ENCODE peak calls at places on chromosomes 4 and X, in ten cellular contexts. One of them, this sample, is unnamed.

GRCh38 chrX:150363561-150364346 is 637 bp downstream of the MAMLD1 start:
- DNase-seq in heart left ventricle: peak; percentile 25
- DNase-seq in HCT116: no peak
- DNase-seq in Peyer's patch: no peak
- DNase-seq in uterus: peak; percentile 27
- DNase-seq in adrenal gland: peak; percentile 51
- DNase-seq in stomach: no peak
- DNase-seq in body of pancreas: peak; percentile 48
- DNase-seq in transverse colon: peak; percentile 14
- DNase-seq in A549: peak; percentile 61
- DNase-seq in this sample: no peak

GRCh38 chr4:24248674-24249644 is 335.4 kb downstream of the DHX15 start:
- DNase-seq in Peyer's patch: no peak
- DNase-seq in transverse colon: no peak
- DNase-seq in stomach: no peak
- DNase-seq in heart left ventricle: peak; percentile 49
- DNase-seq in HCT116: no peak
- DNase-seq in uterus: no peak
- DNase-seq in A549: no peak
- DNase-seq in body of pancreas: no peak
- DNase-seq in adrenal gland: no peak
- DNase-seq in this sample: no peak

GRCh38 chr4:3484057-3484973 is 21.2 kb downstream of the DOK7 start:
- DNase-seq in A549: peak; percentile 60
- DNase-seq in heart left ventricle: peak; percentile 80
- DNase-seq in Peyer's patch: peak; percentile 79
- DNase-seq in transverse colon: peak; percentile 44
- DNase-seq in stomach: peak; percentile 81
- DNase-seq in uterus: no peak
- DNase-seq in HCT116: peak; percentile 7
- DNase-seq in body of pancreas: peak; percentile 50
- DNase-seq in adrenal gland: no peak
- DNase-seq in this sample: no peak

GRCh38 chr4:84639143-84639542 is 56.2 kb downstream of the CDS1 start:
- DNase-seq in heart left ventricle: no peak
- DNase-seq in stomach: no peak
- DNase-seq in HCT116: no peak
- DNase-seq in uterus: no peak
- DNase-seq in transverse colon: no peak
- DNase-seq in Peyer's patch: no peak
- DNase-seq in adrenal gland: no peak
- DNase-seq in A549: no peak
- DNase-seq in body of pancreas: no peak
- DNase-seq in this sample: no peak

GRCh38 chr4:71209161-71209560 is 129.7 kb upstream of the SLC4A4 start:
- DNase-seq in Peyer's patch: no peak
- DNase-seq in A549: peak; percentile 5
- DNase-seq in HCT116: no peak
- DNase-seq in transverse colon: no peak
- DNase-seq in adrenal gland: no peak
- DNase-seq in stomach: no peak
- DNase-seq in uterus: no peak
- DNase-seq in heart left ventricle: no peak
- DNase-seq in body of pancreas: no peak
- DNase-seq in this sample: no peak

GRCh38 chr4:136713140-136713539 is 819.2 kb downstream of the PCDH18 start:
- DNase-seq in uterus: no peak
- DNase-seq in adrenal gland: no peak
- DNase-seq in body of pancreas: no peak
- DNase-seq in A549: no peak
- DNase-seq in HCT116: no peak
- DNase-seq in heart left ventricle: no peak
- DNase-seq in transverse colon: no peak
- DNase-seq in Peyer's patch: no peak
- DNase-seq in stomach: no peak
- DNase-seq in this sample: no peak

GRCh38 chr4:172962564-172963353 is 205.9 kb upstream of the GALNT7 start:
- DNase-seq in transverse colon: peak; percentile 67
- DNase-seq in adrenal gland: no peak
- DNase-seq in Peyer's patch: no peak
- DNase-seq in stomach: peak; percentile 68
- DNase-seq in body of pancreas: peak; percentile 61
- DNase-seq in heart left ventricle: no peak
- DNase-seq in uterus: peak; percentile 41
- DNase-seq in HCT116: no peak
- DNase-seq in A549: peak; percentile 78
- DNase-seq in this sample: no peak

GRCh38 chrX:133776072-133776471 is 209.3 kb downstream of the GPC3 start:
- DNase-seq in transverse colon: peak; percentile 9
- DNase-seq in stomach: peak; percentile 27
- DNase-seq in body of pancreas: peak; percentile 15
- DNase-seq in heart left ventricle: no peak
- DNase-seq in adrenal gland: peak; percentile 14
- DNase-seq in Peyer's patch: no peak
- DNase-seq in HCT116: no peak
- DNase-seq in A549: peak; percentile 1
- DNase-seq in uterus: no peak
- DNase-seq in this sample: no peak

GRCh38 chr4:4985844-4986243 is 33.4 kb downstream of the CYTL1 start:
- DNase-seq in stomach: no peak
- DNase-seq in Peyer's patch: no peak
- DNase-seq in heart left ventricle: no peak
- DNase-seq in HCT116: no peak
- DNase-seq in adrenal gland: no peak
- DNase-seq in A549: peak; percentile 47
- DNase-seq in uterus: no peak
- DNase-seq in transverse colon: no peak
- DNase-seq in body of pancreas: no peak
- DNase-seq in this sample: no peak

GRCh38 chr4:26226978-26227377 is 93.8 kb upstream of the RBPJ start:
- DNase-seq in Peyer's patch: no peak
- DNase-seq in HCT116: no peak
- DNase-seq in body of pancreas: no peak
- DNase-seq in uterus: no peak
- DNase-seq in A549: no peak
- DNase-seq in adrenal gland: no peak
- DNase-seq in transverse colon: no peak
- DNase-seq in heart left ventricle: no peak
- DNase-seq in stomach: no peak
- DNase-seq in this sample: no peak

GRCh38 chrX:93538575-93538974 is 134.8 kb downstream of the NAP1L3 start:
- DNase-seq in stomach: no peak
- DNase-seq in body of pancreas: no peak
- DNase-seq in adrenal gland: no peak
- DNase-seq in transverse colon: no peak
- DNase-seq in A549: no peak
- DNase-seq in Peyer's patch: no peak
- DNase-seq in heart left ventricle: no peak
- DNase-seq in uterus: no peak
- DNase-seq in HCT116: no peak
- DNase-seq in this sample: no peak

GRCh38 chr4:36420111-36420679 is 138.8 kb downstream of the DTHD1 start:
- DNase-seq in uterus: no peak
- DNase-seq in body of pancreas: no peak
- DNase-seq in Peyer's patch: no peak
- DNase-seq in adrenal gland: no peak
- DNase-seq in A549: no peak
- DNase-seq in heart left ventricle: no peak
- DNase-seq in transverse colon: no peak
- DNase-seq in stomach: no peak
- DNase-seq in HCT116: no peak
- DNase-seq in this sample: no peak

GRCh38 chrX:112545051-112545450 is 134.7 kb downstream of the LHFPL1 start:
- DNase-seq in uterus: no peak
- DNase-seq in adrenal gland: no peak
- DNase-seq in transverse colon: no peak
- DNase-seq in Peyer's patch: no peak
- DNase-seq in HCT116: no peak
- DNase-seq in A549: no peak
- DNase-seq in stomach: no peak
- DNase-seq in body of pancreas: no peak
- DNase-seq in heart left ventricle: no peak
- DNase-seq in this sample: no peak

GRCh38 chr4:148425327-148426110 is 16.7 kb downstream of the NR3C2 start:
- DNase-seq in body of pancreas: no peak
- DNase-seq in transverse colon: no peak
- DNase-seq in adrenal gland: no peak
- DNase-seq in HCT116: no peak
- DNase-seq in heart left ventricle: no peak
- DNase-seq in uterus: no peak
- DNase-seq in Peyer's patch: no peak
- DNase-seq in A549: no peak
- DNase-seq in stomach: no peak
- DNase-seq in this sample: no peak

GRCh38 chr4:92847046-92847445 is 543.3 kb downstream of the GRID2 start:
- DNase-seq in A549: no peak
- DNase-seq in heart left ventricle: no peak
- DNase-seq in transverse colon: no peak
- DNase-seq in HCT116: no peak
- DNase-seq in stomach: no peak
- DNase-seq in uterus: no peak
- DNase-seq in adrenal gland: no peak
- DNase-seq in body of pancreas: no peak
- DNase-seq in Peyer's patch: no peak
- DNase-seq in this sample: no peak

GRCh38 chr4:98352403-98352802 is 91.2 kb downstream of the RAP1GDS1 start:
- DNase-seq in body of pancreas: no peak
- DNase-seq in Peyer's patch: no peak
- DNase-seq in transverse colon: no peak
- DNase-seq in adrenal gland: no peak
- DNase-seq in HCT116: no peak
- DNase-seq in stomach: no peak
- DNase-seq in uterus: no peak
- DNase-seq in A549: no peak
- DNase-seq in heart left ventricle: no peak
- DNase-seq in this sample: no peak

GRCh38 chrX:72048515-72049455 is 82.9 kb downstream of the RTL5 start:
- DNase-seq in transverse colon: peak; percentile 31
- DNase-seq in A549: peak; percentile 21
- DNase-seq in stomach: no peak
- DNase-seq in heart left ventricle: no peak
- DNase-seq in adrenal gland: no peak
- DNase-seq in Peyer's patch: no peak
- DNase-seq in body of pancreas: no peak
- DNase-seq in uterus: no peak
- DNase-seq in HCT116: no peak
- DNase-seq in this sample: no peak

GRCh38 chr4:94833394-94833793 is 75.6 kb downstream of the BMPR1B start:
- DNase-seq in stomach: no peak
- DNase-seq in A549: no peak
- DNase-seq in transverse colon: no peak
- DNase-seq in Peyer's patch: no peak
- DNase-seq in body of pancreas: no peak
- DNase-seq in HCT116: no peak
- DNase-seq in adrenal gland: no peak
- DNase-seq in heart left ventricle: no peak
- DNase-seq in uterus: no peak
- DNase-seq in this sample: no peak

DNA sequence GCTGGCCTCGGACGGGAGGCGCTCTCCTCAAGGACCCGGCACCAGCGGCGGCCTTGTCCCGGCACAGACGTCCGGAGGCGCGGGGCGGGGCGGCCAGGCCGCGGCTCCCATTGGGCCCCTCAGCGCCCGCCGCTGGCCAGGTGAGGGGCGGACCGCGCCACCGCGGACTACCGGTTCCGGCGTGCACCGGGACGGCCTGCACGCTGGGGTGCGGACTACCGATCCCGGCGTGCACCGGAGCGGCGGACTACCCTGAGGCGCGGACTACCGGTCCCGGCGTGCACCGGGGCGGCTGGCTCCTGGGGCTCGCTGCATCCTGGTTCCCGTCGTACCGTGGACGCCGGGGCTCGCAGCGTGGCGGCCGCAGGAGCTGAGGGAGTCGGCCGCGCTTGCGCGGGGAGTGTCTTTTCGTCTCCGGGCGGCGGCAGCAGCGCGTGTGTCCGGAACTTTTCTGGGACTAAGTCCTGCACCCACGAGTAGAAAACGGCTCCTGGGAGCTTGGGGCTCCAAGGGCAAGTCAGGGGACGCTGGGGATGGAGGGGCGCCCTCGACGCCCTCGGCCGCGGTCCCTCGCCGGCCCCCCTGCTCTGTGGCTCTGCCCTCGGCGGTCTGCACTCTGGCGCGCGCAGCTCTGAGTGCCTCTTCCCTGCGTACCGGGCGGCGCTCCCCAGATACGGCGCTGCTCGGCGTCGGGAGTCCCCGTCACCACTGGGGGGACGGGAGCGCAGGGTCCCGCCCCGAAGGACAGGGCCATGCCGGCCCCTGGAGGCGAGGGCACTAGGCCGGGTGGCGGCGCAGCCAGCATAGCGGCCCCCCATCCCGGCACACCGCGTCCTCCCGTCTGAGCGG is at the start of gene LETM1:
- DNase-seq in body of pancreas: peak; percentile 97
- DNase-seq in adrenal gland: peak; percentile 96
- DNase-seq in A549: peak; percentile 94
- DNase-seq in stomach: peak; percentile 96
- DNase-seq in uterus: peak; percentile 95
- DNase-seq in Peyer's patch: peak; percentile 95
- DNase-seq in HCT116: peak; percentile 85
- DNase-seq in heart left ventricle: peak; percentile 96
- DNase-seq in transverse colon: peak; percentile 98
- DNase-seq in this sample: peak; percentile 96
- H3K27ac ChIP-seq in body of pancreas: peak within 1 kb of the TSS; percentile 66
- H3K27ac ChIP-seq in adrenal gland: no peak within 1 kb of the TSS
- H3K27ac ChIP-seq in A549: peak within 1 kb of the TSS; percentile 97
- H3K27ac ChIP-seq in stomach: peak within 1 kb of the TSS; percentile 89
- H3K27ac ChIP-seq in uterus: peak within 1 kb of the TSS; percentile 86
- H3K27ac ChIP-seq in Peyer's patch: peak within 1 kb of the TSS; percentile 86
- H3K27ac ChIP-seq in HCT116: peak within 1 kb of the TSS; percentile 96
- H3K27ac ChIP-seq in heart left ventricle: peak within 1 kb of the TSS; percentile 87
- H3K27ac ChIP-seq in transverse colon: peak within 1 kb of the TSS; percentile 91
- H3K27ac ChIP-seq in this sample: peak within 1 kb of the TSS; percentile 93

GRCh38 chr4:75514949-75515612 is 808 bp downstream of the THAP6 start:
- DNase-seq in transverse colon: no peak
- DNase-seq in A549: no peak
- DNase-seq in uterus: no peak
- DNase-seq in HCT116: no peak
- DNase-seq in body of pancreas: no peak
- DNase-seq in adrenal gland: no peak
- DNase-seq in heart left ventricle: no peak
- DNase-seq in stomach: no peak
- DNase-seq in Peyer's patch: no peak
- DNase-seq in this sample: no peak
- H3K4me1 ChIP-seq in transverse colon: peaks cover 48% of the 10 kb centered on the region
- H3K4me1 ChIP-seq in A549: peaks cover 21% of the 10 kb centered on the region
- H3K4me1 ChIP-seq in uterus: no peaks in the 10 kb centered on the region
- H3K4me1 ChIP-seq in HCT116: peaks cover 8% of the 10 kb centered on the region
- H3K4me1 ChIP-seq in body of pancreas: peaks cover 26% of the 10 kb centered on the region
- H3K4me1 ChIP-seq in adrenal gland: peaks cover 27% of the 10 kb centered on the region
- H3K4me1 ChIP-seq in heart left ventricle: peaks cover 43% of the 10 kb centered on the region
- H3K4me1 ChIP-seq in stomach: peaks cover 36% of the 10 kb centered on the region
- H3K4me1 ChIP-seq in Peyer's patch: peaks cover 5% of the 10 kb centered on the region
- H3K4me1 ChIP-seq in this sample: peaks cover 50% of the 10 kb centered on the region

GRCh38 chrX:139530550-139530949 is at the start of gene F9:
- DNase-seq in body of pancreas: no peak
- DNase-seq in stomach: no peak
- DNase-seq in HCT116: no peak
- DNase-seq in uterus: no peak
- DNase-seq in A549: no peak
- DNase-seq in heart left ventricle: no peak
- DNase-seq in adrenal gland: no peak
- DNase-seq in Peyer's patch: no peak
- DNase-seq in transverse colon: no peak
- DNase-seq in this sample: no peak
- TF ChIP-seq POLR2A in body of pancreas: no peak
- TF ChIP-seq POLR2A in stomach: no peak
- TF ChIP-seq POLR2A in HCT116: no peak
- TF ChIP-seq POLR2A in uterus: no peak
- TF ChIP-seq POLR2A in A549: no peak
- TF ChIP-seq POLR2A in heart left ventricle: no peak
- TF ChIP-seq POLR2A in adrenal gland: no peak
- TF ChIP-seq POLR2A in Peyer's patch: no peak
- TF ChIP-seq POLR2A in transverse colon: no peak
- TF ChIP-seq POLR2A in this sample: no peak

GRCh38 chr4:168830777-168831512 is 179.1 kb downstream of the CBR4 start:
- DNase-seq in stomach: no peak
- DNase-seq in HCT116: no peak
- DNase-seq in body of pancreas: no peak
- DNase-seq in A549: no peak
- DNase-seq in Peyer's patch: no peak
- DNase-seq in uterus: no peak
- DNase-seq in transverse colon: no peak
- DNase-seq in heart left ventricle: no peak
- DNase-seq in adrenal gland: no peak
- DNase-seq in this sample: no peak
- H3K27ac ChIP-seq in stomach: peak overlapping the region; percentile 90
- H3K27ac ChIP-seq in HCT116: peak overlapping the region; percentile 67
- H3K27ac ChIP-seq in body of pancreas: no peak overlapping the region
- H3K27ac ChIP-seq in A549: peak overlapping the region; percentile 95
- H3K27ac ChIP-seq in Peyer's patch: peak overlapping the region; percentile 82
- H3K27ac ChIP-seq in uterus: peak overlapping the region; percentile 98
- H3K27ac ChIP-seq in transverse colon: peak overlapping the region; percentile 93
- H3K27ac ChIP-seq in heart left ventricle: peak overlapping the region; percentile 97
- H3K27ac ChIP-seq in adrenal gland: no peak overlapping the region
- H3K27ac ChIP-seq in this sample: peak overlapping the region; percentile 95